ENCODE peak calls at places on chromosome 1, in six cellular contexts. Z is mesendoderm, H is IMR-90, R is mesenchymal stem cell, X is H1, Q is H9. M is an unnamed sample.

GRCh38 chr1:22104865-22105437 is 37.9 kb downstream of the WNT4 start:
- DNase-seq in Z (no peak), H (no peak), R (no peak), X (no peak), Q (no peak), M (no peak)

GRCh38 chr1:55500601-55501000 is 285.4 kb upstream of the USP24 start:
- DNase-seq in Z (no peak), H (peak; percentile 59), R (no peak), X (no peak), Q (no peak), M (no peak)

GRCh38 chr1:65235867-65236805 is 73.2 kb upstream of the DNAJC6 start:
- DNase-seq in Z (peak; percentile 69), H (peak; percentile 37), R (peak; percentile 67), X (no peak), Q (no peak), M (peak; percentile 39)

GRCh38 chr1:45400049-45400448 is 59.8 kb upstream of the MUTYH start:
- DNase-seq in Z (peak; percentile 84), H (no peak), R (no peak), X (no peak), Q (peak; percentile 44), M (no peak)

GRCh38 chr1:229408458-229409037 is 25.3 kb downstream of the ACTA1 start:
- DNase-seq in Z (peak; percentile 94), H (peak; percentile 7), R (peak; percentile 16), X (peak; percentile 60), Q (peak; percentile 71), M (no peak)

GRCh38 chr1:16631248-16632043 is 18.1 kb upstream of the NBPF1 start:
- DNase-seq in Z (no peak), H (no peak), R (no peak), X (peak; percentile 56), Q (peak; percentile 58), M (no peak)

GRCh38 chr1:56824956-56825355 is 5.8 kb upstream of the FYB2 start:
- DNase-seq in Z (no peak), H (peak; percentile 18), R (no peak), X (no peak), Q (no peak), M (no peak)

GRCh38 chr1:201408176-201408814 is 9.2 kb upstream of the LAD1 start:
- DNase-seq in Z (peak; percentile 83), H (peak; percentile 68), R (peak; percentile 74), X (peak; percentile 98), Q (peak; percentile 90), M (peak; percentile 81)

GRCh38 chr1:27306071-27306470 is 15.9 kb upstream of the TMEM222 start:
- DNase-seq in Z (no peak), H (no peak), R (no peak), X (no peak), Q (no peak), M (no peak)

GRCh38 chr1:155072531-155073289 is 5.9 kb upstream of the EFNA3 start:
- DNase-seq in Z (no peak), H (no peak), R (no peak), X (no peak), Q (no peak), M (no peak)

GRCh38 chr1:230917284-230918135 is 49.2 kb upstream of the C1orf198 start:
- DNase-seq in Z (peak; percentile 90), H (peak; percentile 67), R (peak; percentile 76), X (peak; percentile 86), Q (peak; percentile 78), M (peak; percentile 84)

GRCh38 chr1:167086033-167086432 is 4.1 kb downstream of the GPA33 start:
- DNase-seq in Z (no peak), H (no peak), R (no peak), X (no peak), Q (peak; percentile 47), M (no peak)

GRCh38 chr1:70583522-70583921 is 172.5 kb downstream of the CTH start:
- DNase-seq in Z (no peak), H (no peak), R (no peak), X (no peak), Q (no peak), M (no peak)

GRCh38 chr1:6488602-6489382 is 2.7 kb downstream of the PLEKHG5 start:
- DNase-seq in Z (no peak), H (no peak), R (no peak), X (no peak), Q (no peak), M (no peak)

GRCh38 chr1:50462964-50463363 is 39.7 kb upstream of the DMRTA2 start:
- DNase-seq in Z (no peak), H (no peak), R (no peak), X (no peak), Q (no peak), M (no peak)

GRCh38 chr1:85947223-85947622 is 209.3 kb downstream of the COL24A1 start:
- DNase-seq in Z (no peak), H (no peak), R (no peak), X (no peak), Q (no peak), M (no peak)

GRCh38 chr1:85938829-85939228 is 217.7 kb downstream of the COL24A1 start:
- DNase-seq in Z (no peak), H (no peak), R (no peak), X (no peak), Q (no peak), M (no peak)

GRCh38 chr1:85940621-85941306 is 215.8 kb downstream of the COL24A1 start:
- DNase-seq in Z (no peak), H (peak; percentile 59), R (no peak), X (no peak), Q (no peak), M (no peak)

DNA sequence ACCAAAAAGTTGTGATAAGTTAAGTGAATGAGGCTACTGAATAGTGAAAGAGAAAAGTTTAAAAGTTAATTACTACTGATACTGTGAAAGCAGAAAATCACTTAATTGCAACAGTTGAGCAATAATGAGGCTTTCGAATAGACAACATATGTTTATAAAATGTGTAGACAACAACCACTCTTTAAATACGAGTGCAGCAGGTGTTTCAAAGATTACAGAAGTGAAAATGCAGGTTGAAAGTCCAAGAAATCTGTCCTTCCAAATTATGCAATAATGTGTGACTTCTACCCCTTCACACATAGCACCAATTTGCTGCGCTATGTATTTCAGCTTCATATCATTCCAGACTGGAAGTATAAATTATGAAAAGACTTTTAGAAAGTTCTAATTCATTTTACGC is 213.0 kb downstream of the COL24A1 start:
- DNase-seq in Z (no peak), H (no peak), R (no peak), X (no peak), Q (no peak), M (no peak)
- H2BK15ac ChIP-seq in Z (no peak overlapping the region), H (no peak overlapping the region), R (no peak overlapping the region), X (no peak overlapping the region), Q (no peak overlapping the region), M (no peak overlapping the region)

DNA sequence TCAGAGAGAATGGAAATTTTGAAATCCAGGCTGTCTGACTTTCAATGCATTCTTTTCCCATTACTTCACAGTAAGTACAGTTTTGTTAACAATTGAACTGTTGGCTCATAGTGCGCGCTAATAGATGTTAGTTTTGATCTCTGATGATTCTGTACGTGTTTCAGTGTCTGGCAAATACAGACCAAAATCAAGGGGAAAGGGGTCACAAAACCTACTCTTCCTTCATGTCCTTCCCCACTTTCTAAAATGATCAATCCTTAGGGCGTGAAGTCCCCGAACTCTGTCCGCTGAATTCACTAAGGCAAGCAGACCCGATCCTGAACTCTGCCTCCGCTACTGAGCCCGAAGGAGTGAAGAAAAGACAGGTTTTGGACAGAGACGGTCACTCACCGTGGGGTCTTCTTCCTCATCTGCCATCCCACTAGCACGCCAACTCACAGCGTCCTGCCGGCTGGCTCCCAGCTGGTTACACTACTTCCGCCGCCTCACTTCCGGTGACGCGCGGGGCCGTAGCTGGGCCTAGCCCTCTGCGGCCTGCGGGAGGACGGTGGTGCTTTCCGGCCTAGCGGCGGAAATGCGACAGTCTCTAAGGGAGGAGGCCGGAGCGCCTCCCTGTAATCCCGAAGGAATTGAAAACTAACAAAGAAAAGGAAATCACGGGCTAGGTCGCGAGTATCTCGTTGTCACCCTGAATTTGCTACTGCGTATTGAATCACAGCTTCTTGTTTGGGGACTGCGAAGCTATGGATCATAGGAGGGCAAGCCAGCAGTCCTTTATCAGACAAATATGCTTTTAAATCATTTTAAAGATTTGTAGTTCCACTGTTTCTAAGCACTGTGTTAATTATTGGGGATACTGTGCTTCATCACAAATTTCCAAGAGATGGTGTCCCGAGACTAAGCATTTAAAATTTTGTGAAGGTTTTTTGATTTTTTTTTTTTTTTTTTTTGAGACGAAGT is at the start of gene TAF13:
- DNase-seq in Z (peak; percentile 98), H (peak; percentile 96), R (peak; percentile 98), X (peak; percentile 90), Q (peak; percentile 97), M (peak; percentile 83)
- H2BK5ac ChIP-seq in Z (no peak within 1 kb of the TSS), H (peak within 1 kb of the TSS; percentile 98), R (no peak within 1 kb of the TSS), X (peak within 1 kb of the TSS; percentile 88), Q (peak within 1 kb of the TSS; percentile 90), M (no peak within 1 kb of the TSS)

GRCh38 chr1:19792237-19793002 is 7.3 kb downstream of the TMCO4 start:
- DNase-seq in Z (no peak), H (no peak), R (no peak), X (no peak), Q (no peak), M (no peak)
- H3K4ac ChIP-seq in Z (no peak overlapping the region), H (no peak overlapping the region), R (no peak overlapping the region), X (no peak overlapping the region), Q (no peak overlapping the region), M (no peak overlapping the region)

GRCh38 chr1:1959840-1960479 is 40.9 kb upstream of the TMEM52 start:
- DNase-seq in Z (peak; percentile 95), H (peak; percentile 51), R (peak; percentile 49), X (peak; percentile 97), Q (peak; percentile 95), M (peak; percentile 73)
- H2BK15ac ChIP-seq in Z (no peak overlapping the region), H (no peak overlapping the region), R (no peak overlapping the region), X (peak overlapping the region; percentile 88), Q (no peak overlapping the region), M (peak overlapping the region; percentile 25)

GRCh38 chr1:59718064-59718988 is 96.4 kb upstream of the HOOK1 start:
- DNase-seq in Z (peak; percentile 46), H (no peak), R (no peak), X (no peak), Q (no peak), M (no peak)
- H2BK5ac ChIP-seq in Z (no peak overlapping the region), H (no peak overlapping the region), R (no peak overlapping the region), X (no peak overlapping the region), Q (no peak overlapping the region), M (no peak overlapping the region)

DNA sequence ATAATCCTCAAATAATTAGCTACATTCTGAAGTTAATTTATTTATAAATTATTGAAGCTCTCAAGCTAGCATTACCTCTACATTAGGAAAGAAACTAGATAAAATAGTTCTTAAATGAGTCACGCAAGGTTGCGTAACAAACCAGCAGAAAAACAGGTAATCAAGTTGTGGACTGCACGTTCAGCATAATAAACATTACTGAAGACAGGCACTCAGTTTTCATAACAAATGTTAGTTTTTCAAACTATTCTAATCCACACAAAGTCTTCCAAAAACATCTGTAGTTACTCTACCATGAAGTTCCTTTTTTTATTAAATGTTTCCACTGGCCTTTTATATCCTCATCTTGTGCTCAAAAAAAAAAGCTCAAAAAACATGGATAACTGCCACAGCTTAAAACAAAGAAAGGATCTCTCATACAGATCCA is 1.3 kb downstream of the TOR1AIP2 start:
- DNase-seq in Z (peak; percentile 50), H (peak; percentile 61), R (peak; percentile 50), X (no peak), Q (no peak), M (no peak)
- H3K4ac ChIP-seq in Z (no peak overlapping the region), H (no peak overlapping the region), R (no peak overlapping the region), X (no peak overlapping the region), Q (no peak overlapping the region), M (no peak overlapping the region)

DNA sequence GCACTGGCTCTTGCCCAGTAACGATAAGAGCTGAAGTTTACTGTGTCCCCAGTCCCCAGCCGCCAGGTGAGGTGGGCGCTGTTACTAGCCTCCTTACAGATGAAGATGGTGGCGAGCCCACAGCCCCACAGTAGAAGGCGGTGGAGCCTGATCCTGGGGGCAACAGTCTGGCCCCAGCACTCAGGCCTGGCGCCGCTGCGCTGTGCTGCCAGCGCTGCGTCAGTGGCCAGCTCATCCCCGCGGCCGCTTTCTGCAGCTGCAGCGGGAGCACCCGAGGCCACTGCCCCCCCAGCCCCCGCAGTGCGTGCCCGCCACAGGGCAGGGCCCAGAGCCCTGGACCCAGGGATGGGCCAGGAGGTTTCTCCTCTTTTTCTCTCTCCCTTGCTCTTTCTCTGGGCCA is 13.3 kb downstream of the H6PD start:
- DNase-seq in Z (no peak), H (no peak), R (no peak), X (no peak), Q (no peak), M (no peak)
- H2BK15ac ChIP-seq in Z (no peak overlapping the region), H (no peak overlapping the region), R (no peak overlapping the region), X (peak overlapping the region; percentile 61), Q (no peak overlapping the region), M (no peak overlapping the region)

M was measured in neuronal stem cell.